ENCODE peak calls at places on chromosomes 11 and 22, in six cellular contexts. B, Y, R, E, L and U are unnamed samples. For H3K4me1, the result is how much of the 10 kb centered on the place peaks cover.

GRCh38 chr22:37240941-37241320 is 3.1 kb downstream of the RAC2 start:
- DNase-seq in B (no peak), Y (no peak), R (no peak), E (no peak), L (no peak), U (no peak)

GRCh38 chr11:79437274-79437980 is 3.4 kb downstream of the TENM4 start:
- DNase-seq in B (no peak), Y (peak), R (no peak), E (peak), L (peak), U (no peak)

GRCh38 chr11:103035656-103036434 is 56.1 kb downstream of the DCUN1D5 start:
- DNase-seq in B (peak), Y (no peak), R (peak), E (no peak), L (peak), U (peak)

GRCh38 chr11:125903753-125904659 is at the start of gene DDX25:
- DNase-seq in B (no peak), Y (no peak), R (no peak), E (no peak), L (no peak), U (no peak)

GRCh38 chr11:92693146-92693545 is 276.3 kb upstream of the MTNR1B start:
- DNase-seq in B (no peak), Y (no peak), R (no peak), E (no peak), L (no peak), U (no peak)

GRCh38 chr22:47727656-47728055 is 965.2 kb downstream of the TBC1D22A start:
- DNase-seq in B (no peak), Y (no peak), R (no peak), E (no peak), L (no peak), U (no peak)

GRCh38 chr11:70901951-70902521 is 350.3 kb downstream of the SHANK2 start:
- DNase-seq in B (no peak), Y (no peak), R (no peak), E (no peak), L (no peak), U (no peak)

GRCh38 chr11:65524010-65524746 is 705 bp upstream of the SCYL1 start:
- DNase-seq in B (no peak), Y (no peak), R (no peak), E (no peak), L (peak), U (no peak)

GRCh38 chr11:133020321-133020720 is 512.0 kb downstream of the OPCML start:
- DNase-seq in B (no peak), Y (no peak), R (no peak), E (no peak), L (no peak), U (no peak)

GRCh38 chr11:64607381-64608259 is 16.6 kb downstream of the SLC22A12 start:
- DNase-seq in B (no peak), Y (no peak), R (no peak), E (peak), L (no peak), U (peak)

GRCh38 chr11:13183094-13183825 is 94.3 kb upstream of the BMAL1 start:
- DNase-seq in B (peak), Y (no peak), R (peak), E (no peak), L (no peak), U (peak)

GRCh38 chr11:133040289-133040893 is 491.9 kb downstream of the OPCML start:
- DNase-seq in B (no peak), Y (no peak), R (no peak), E (no peak), L (no peak), U (peak)

GRCh38 chr11:67276821-67277230 is 10.6 kb downstream of the GRK2 start:
- DNase-seq in B (no peak), Y (peak), R (peak), E (peak), L (no peak), U (peak)

GRCh38 chr22:18023509-18024275 is 669 bp downstream of the MICAL3 start:
- DNase-seq in B (peak), Y (peak), R (peak), E (peak), L (peak), U (peak)

GRCh38 chr22:39384750-39385480 is 14.7 kb upstream of the TAB1 start:
- DNase-seq in B (peak), Y (no peak), R (peak), E (no peak), L (no peak), U (peak)

GRCh38 chr11:96230686-96231085 is 112.3 kb downstream of the MAML2 start:
- DNase-seq in B (no peak), Y (no peak), R (no peak), E (no peak), L (no peak), U (no peak)

GRCh38 chr11:96228472-96228871 is 114.5 kb downstream of the MAML2 start:
- DNase-seq in B (no peak), Y (peak), R (peak), E (peak), L (peak), U (no peak)

GRCh38 chr11:96227244-96227643 is 115.8 kb downstream of the MAML2 start:
- DNase-seq in B (no peak), Y (no peak), R (no peak), E (no peak), L (no peak), U (no peak)

GRCh38 chr11:96229354-96229973 is 113.5 kb downstream of the MAML2 start:
- DNase-seq in B (no peak), Y (no peak), R (no peak), E (no peak), L (no peak), U (no peak)

DNA sequence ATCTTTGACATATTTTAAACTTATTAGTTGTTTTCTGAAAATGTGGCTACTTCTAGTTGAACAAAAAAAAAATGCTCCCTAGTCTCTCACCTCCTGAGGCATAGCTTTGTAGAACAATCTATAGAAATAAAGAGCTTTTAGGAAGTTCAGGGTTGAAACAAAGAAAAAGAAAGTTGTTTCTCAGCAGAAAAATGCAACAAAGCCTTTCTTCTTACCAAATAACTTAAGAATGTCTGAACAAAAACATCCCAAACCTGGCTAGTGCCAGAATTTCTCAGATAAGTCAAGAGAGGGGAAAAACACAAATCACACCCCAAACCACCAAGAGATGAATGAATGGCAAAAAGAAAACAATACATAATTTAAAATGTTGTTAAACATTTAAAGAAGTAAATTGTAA is 114.1 kb downstream of the MAML2 start:
- DNase-seq in B (no peak), Y (no peak), R (no peak), E (no peak), L (no peak), U (no peak)
- H3K4me3 ChIP-seq in B (no peak), Y (no peak), R (no peak), E (no peak), L (no peak), U (no peak)

DNA sequence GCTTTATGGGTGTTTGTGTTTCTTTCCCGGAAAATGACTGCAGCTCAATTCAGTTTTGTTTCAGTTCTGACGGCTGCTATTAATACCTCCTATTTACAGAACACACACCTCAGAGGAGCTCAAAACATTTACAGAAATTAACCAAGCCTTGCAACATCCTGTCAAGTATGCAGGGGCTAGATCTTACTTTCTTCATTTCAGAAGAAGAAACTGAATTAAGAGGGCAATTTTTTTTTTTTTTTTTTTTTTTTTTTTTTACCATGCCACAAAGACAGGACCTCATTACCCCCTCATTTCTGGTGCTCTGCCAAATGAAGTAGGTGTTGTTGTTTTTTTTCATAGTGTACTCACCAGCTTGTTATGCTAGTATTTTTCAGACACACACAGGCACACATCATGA is 50.0 kb upstream of the BLID start:
- DNase-seq in B (no peak), Y (no peak), R (no peak), E (no peak), L (no peak), U (no peak)
- H3K27ac ChIP-seq in B (peak), Y (peak), R (no peak), E (no peak), L (no peak), U (no peak)

GRCh38 chr11:15197696-15198095 is 83.0 kb downstream of the INSC start:
- DNase-seq in B (no peak), Y (no peak), R (no peak), E (no peak), L (no peak), U (no peak)

GRCh38 chr11:15198284-15198683 is 83.6 kb downstream of the INSC start:
- DNase-seq in B (no peak), Y (no peak), R (no peak), E (no peak), L (no peak), U (no peak)

GRCh38 chr11:15194671-15195415 is 80.1 kb downstream of the INSC start:
- DNase-seq in B (no peak), Y (no peak), R (no peak), E (no peak), L (peak), U (no peak)

GRCh38 chr11:15195454-15196200 is 80.9 kb downstream of the INSC start:
- DNase-seq in B (no peak), Y (no peak), R (no peak), E (no peak), L (peak), U (peak)

DNA sequence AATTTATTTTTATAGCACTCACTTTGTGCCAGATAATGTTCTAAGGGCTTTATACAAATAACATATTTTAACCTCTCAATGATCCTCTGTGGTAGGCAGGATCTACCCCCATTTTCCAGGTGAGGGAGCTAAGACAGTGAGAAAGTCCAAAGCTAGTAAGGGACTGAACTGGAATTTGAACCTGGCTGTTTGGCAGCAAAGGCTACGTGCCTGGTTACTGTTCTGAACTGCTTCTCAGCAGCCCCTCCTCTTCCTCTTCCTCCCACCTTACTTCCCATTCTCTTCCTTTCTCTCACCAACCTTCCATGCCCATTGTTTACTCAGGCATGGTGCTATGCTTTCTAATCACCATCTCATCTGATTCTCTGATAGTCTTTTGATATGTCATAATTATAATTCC is 82.0 kb downstream of the INSC start:
- DNase-seq in B (no peak), Y (no peak), R (no peak), E (no peak), L (no peak), U (peak)
- H3K4me1 ChIP-seq in B (under half), Y (half or more), R (under half), E (under half), L (under half), U (under half)

GRCh38 chr22:28029962-28030361 is 110.9 kb upstream of the PITPNB start:
- DNase-seq in B (no peak), Y (no peak), R (no peak), E (no peak), L (peak), U (no peak)
- H3K4me3 ChIP-seq in B (no peak), Y (no peak), R (no peak), E (no peak), L (no peak), U (no peak)

GRCh38 chr11:3808846-3809623 is 675 bp downstream of the PGAP2 start:
- DNase-seq in B (peak), Y (peak), R (peak), E (no peak), L (peak), U (peak)
- H3K27ac ChIP-seq in B (peak), Y (peak), R (no peak), E (peak), L (peak), U (no peak)

DNA sequence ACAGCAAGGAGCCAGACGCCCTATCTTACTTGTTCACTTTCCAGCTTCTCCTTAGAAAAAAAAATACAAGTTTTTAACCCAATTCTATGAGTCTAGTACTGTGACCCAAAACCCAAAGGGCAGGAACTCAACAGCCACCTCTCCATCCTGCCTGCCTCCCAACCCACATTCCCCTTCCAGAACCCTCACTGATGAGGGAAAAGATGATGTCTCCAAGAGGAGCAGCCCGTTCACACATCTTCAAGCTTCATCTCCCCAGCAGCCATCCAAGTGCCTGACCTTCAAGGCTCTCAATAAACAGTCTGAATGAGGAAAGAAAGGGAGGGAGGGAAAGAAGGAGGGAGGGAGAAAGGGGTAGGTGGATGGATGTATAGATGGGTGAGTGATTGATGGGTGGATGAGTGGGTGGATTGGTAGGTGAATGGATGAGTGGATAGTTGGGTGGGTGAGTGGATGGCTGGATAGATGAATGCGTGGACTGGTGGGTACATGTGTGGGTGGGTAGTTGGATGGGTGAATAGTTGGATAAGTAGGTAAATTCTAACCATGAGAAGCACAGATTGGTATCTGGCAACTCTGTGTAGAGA is 50.4 kb downstream of the IGLL5 start:
- DNase-seq in B (no peak), Y (no peak), R (no peak), E (no peak), L (no peak), U (no peak)
- H3K4me1 ChIP-seq in B (under half), Y (under half), R (under half), E (under half), L (under half), U (under half)